ENCODE peak calls at places on chromosome 12, in four cellular contexts. Q is K562, F is HepG2, K is H1. P is an unnamed sample.

GRCh38 chr12:42612258-42612608 is 22.7 kb upstream of the PRICKLE1 start:
- DNase-seq in K (no peak), F (no peak), Q (no peak), P (no peak)

GRCh38 chr12:70606001-70606400 is 31.2 kb downstream of the PTPRB start:
- DNase-seq in F (peak), Q (no peak), K (no peak), P (no peak)

GRCh38 chr12:105841880-105842279 is 296.9 kb downstream of the NUAK1 start:
- DNase-seq in K (no peak), Q (no peak), F (no peak), P (no peak)

GRCh38 chr12:39036060-39036459 is 130.7 kb upstream of the CPNE8 start:
- DNase-seq in F (no peak), Q (no peak), K (no peak), P (no peak)

GRCh38 chr12:114286145-114286544 is 119.8 kb downstream of the TBX5 start:
- DNase-seq in F (no peak), K (no peak), Q (no peak), P (no peak)

GRCh38 chr12:94545937-94546771 is 86.5 kb upstream of the CEP83 start:
- DNase-seq in K (peak), Q (peak), F (peak), P (peak)

GRCh38 chr12:94225924-94226630 is 77.7 kb downstream of the PLXNC1 start:
- DNase-seq in Q (no peak), K (peak), F (no peak), P (no peak)

GRCh38 chr12:4621511-4621910 is 27.3 kb downstream of the AKAP3 start:
- DNase-seq in F (no peak), Q (no peak), K (no peak), P (no peak)

GRCh38 chr12:28582687-28583376 is 392.6 kb downstream of the CCDC91 start:
- DNase-seq in K (no peak), Q (no peak), F (no peak), P (no peak)
- TF ChIP-seq RFX5 in K (no peak), Q (no peak), F (no peak), P (no peak)

GRCh38 chr12:112261559-112261958 is 120.7 kb downstream of the HECTD4 start:
- DNase-seq in Q (peak), F (peak), K (no peak), P (peak)
- TF ChIP-seq CTCF in Q (peak), F (peak), K (peak), P (peak)

DNA sequence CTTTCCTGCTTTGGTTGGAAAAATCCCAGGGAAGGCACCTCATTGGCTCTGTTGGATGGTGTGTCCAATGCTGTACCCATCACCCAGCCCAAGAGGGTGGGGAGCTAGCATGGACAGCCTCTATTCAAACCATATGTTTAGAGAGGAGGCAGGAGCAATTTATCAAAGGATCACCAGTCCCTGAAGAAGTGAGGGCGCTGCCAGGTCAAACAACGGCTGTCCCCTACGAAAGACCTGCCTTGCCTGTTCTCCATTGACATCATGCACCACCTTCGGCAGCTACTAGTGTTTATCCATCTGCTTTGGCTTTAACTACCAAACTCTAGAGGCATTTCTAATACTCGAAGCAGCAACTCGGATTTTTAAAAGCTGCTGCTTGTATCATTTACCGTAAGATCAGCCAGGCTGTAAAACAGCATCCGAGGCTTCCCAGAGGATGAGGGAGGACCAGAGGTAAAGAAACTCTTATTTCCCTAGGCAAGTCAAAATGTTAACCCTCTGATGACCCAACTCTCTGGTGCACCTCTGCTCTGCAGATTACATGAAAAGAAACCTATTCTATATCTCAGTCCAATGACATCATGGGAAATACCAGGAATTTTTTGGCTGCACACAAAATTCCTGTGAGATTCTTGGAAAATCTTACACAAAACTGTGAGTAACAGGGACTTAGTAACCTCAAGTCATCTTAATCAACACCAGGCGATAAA is 720.9 kb upstream of the TBX3 start:
- DNase-seq in Q (no peak), F (peak), K (no peak), P (peak)
- TF ChIP-seq RNF2 in Q (no peak), F (no peak), K (no peak), P (no peak)

GRCh38 chr12:110006115-110006514 is 6.9 kb downstream of the ANKRD13A start:
- DNase-seq in K (no peak), F (no peak), Q (no peak), P (no peak)
- TF ChIP-seq RFX5 in K (no peak), F (no peak), Q (no peak), P (no peak)